ENCODE peak calls at places on chromosomes 16 and 17, in seven cellular contexts. C is GM19239; A is SK-MEL-5; S is activated naive CD4-positive, alpha-beta T cell; B is H7; G is NCI-H2081; D is A172. N is an unnamed sample.
A peak's percentile ranks its signal among the peaks of the same experiment; 100 is the strongest.

GRCh38 chr17:57517216-57517518 is 227.9 kb downstream of the CCDC182 start:
- DNase-seq in C (no peak), A (no peak), S (no peak), B (no peak), G (no peak), D (no peak), N (no peak)

GRCh38 chr17:34892864-34893263 is 68.4 kb downstream of the CCT6B start:
- DNase-seq in C (no peak), A (peak; percentile 50), S (no peak), B (peak; percentile 92), G (no peak), D (peak; percentile 10), N (no peak)

GRCh38 chr17:58840820-58841612 is 85.4 kb downstream of the PPM1E start:
- DNase-seq in C (no peak), A (no peak), S (no peak), B (no peak), G (no peak), D (no peak), N (no peak)

GRCh38 chr17:64387545-64388171 is 3.0 kb downstream of the PECAM1 start:
- DNase-seq in C (no peak), A (no peak), S (no peak), B (peak; percentile 44), G (no peak), D (no peak), N (no peak)

GRCh38 chr16:51427081-51427480 is 276.0 kb upstream of the SALL1 start:
- DNase-seq in C (no peak), A (no peak), S (no peak), B (no peak), G (no peak), D (no peak), N (no peak)

GRCh38 chr17:42017866-42018200 is 594 bp upstream of the DNAJC7 start:
- DNase-seq in C (no peak), A (no peak), S (no peak), B (peak; percentile 72), G (no peak), D (no peak), N (no peak)

GRCh38 chr17:78889525-78889924 is 13.5 kb downstream of the CEP295NL start:
- DNase-seq in C (peak; percentile 54), A (no peak), S (no peak), B (no peak), G (no peak), D (no peak), N (no peak)

GRCh38 chr17:27982688-27983087 is 59.8 kb upstream of the NLK start:
- DNase-seq in C (no peak), A (no peak), S (no peak), B (no peak), G (no peak), D (no peak), N (no peak)

GRCh38 chr17:55420776-55421178 is 858 bp downstream of the MMD start:
- DNase-seq in C (no peak), A (peak; percentile 26), S (peak; percentile 33), B (peak; percentile 59), G (peak; percentile 51), D (no peak), N (no peak)

GRCh38 chr17:77649717-77650211 is 308.7 kb upstream of the TNRC6C start:
- DNase-seq in C (no peak), A (peak; percentile 78), S (no peak), B (no peak), G (no peak), D (peak; percentile 59), N (no peak)

GRCh38 chr16:49834496-49835009 is 21.4 kb downstream of the ZNF423 start:
- DNase-seq in C (no peak), A (no peak), S (no peak), B (peak; percentile 91), G (no peak), D (no peak), N (no peak)

GRCh38 chr17:3751836-3752235 is 28.1 kb downstream of the HASPIN start:
- DNase-seq in C (no peak), A (no peak), S (no peak), B (no peak), G (no peak), D (no peak), N (no peak)

GRCh38 chr17:63503330-63503685 is 19.9 kb upstream of the KCNH6 start:
- DNase-seq in C (no peak), A (no peak), S (no peak), B (no peak), G (peak; percentile 15), D (no peak), N (no peak)

GRCh38 chr17:30235386-30236296 is at the start of gene SLC6A4:
- DNase-seq in C (no peak), A (no peak), S (no peak), B (peak; percentile 86), G (no peak), D (no peak), N (no peak)

GRCh38 chr16:57349212-57350031 is 9.2 kb upstream of the CCL22 start:
- DNase-seq in C (peak; percentile 47), A (no peak), S (no peak), B (peak; percentile 28), G (no peak), D (no peak), N (no peak)

GRCh38 chr16:566475-567361 is at the start of gene NHLRC4:
- DNase-seq in C (peak; percentile 99), A (peak; percentile 60), S (peak; percentile 42), B (peak; percentile 96), G (peak; percentile 25), D (no peak), N (no peak)

N was measured in type B pancreatic cell.